ENCODE peak calls at places on chromosomes 4 and X, in nine cellular contexts. A is transverse colon; E is right cardiac atrium; J is stomach; S is HCT116; Z is CD4-positive, alpha-beta memory T cell; K is CD8-positive, alpha-beta memory T cell; H is endothelial cell of umbilical vein; B is psoas muscle. I is an unnamed sample.

GRCh38 chrX:40144576-40144975 is 46.8 kb upstream of the BCOR start:
- DNase-seq in A (no peak), E (no peak), J (no peak), S (no peak), Z (no peak), K (no peak), H (no peak), B (no peak), I (no peak)

GRCh38 chr4:40838742-40839141 is 89.0 kb downstream of the NSUN7 start:
- DNase-seq in A (no peak), E (no peak), J (no peak), S (no peak), Z (no peak), K (no peak), H (no peak), B (no peak), I (no peak)

GRCh38 chr4:81850701-81851100 is 379.0 kb upstream of the RASGEF1B start:
- DNase-seq in A (no peak), E (no peak), J (no peak), S (no peak), Z (no peak), K (no peak), H (no peak), B (no peak), I (no peak)

GRCh38 chr4:1477045-1477905 is 71.0 kb upstream of the NKX1-1 start:
- DNase-seq in A (peak; percentile 4), E (no peak), J (no peak), S (no peak), Z (no peak), K (no peak), H (no peak), B (no peak), I (peak; percentile 65)

GRCh38 chr4:126957555-126958440 is 675.0 kb upstream of the INTU start:
- DNase-seq in A (no peak), E (no peak), J (no peak), S (no peak), Z (no peak), K (no peak), H (no peak), B (no peak), I (no peak)

GRCh38 chrX:14936561-14936960 is 63.3 kb downstream of the MOSPD2 start:
- DNase-seq in A (no peak), E (no peak), J (no peak), S (peak; percentile 24), Z (no peak), K (no peak), H (no peak), B (no peak), I (no peak)

GRCh38 chrX:150766351-150767044 is 73.3 kb downstream of the MTMR1 start:
- DNase-seq in A (no peak), E (no peak), J (no peak), S (no peak), Z (no peak), K (no peak), H (no peak), B (no peak), I (no peak)

GRCh38 chr4:74628808-74629616 is 165.3 kb downstream of the BTC start:
- DNase-seq in A (peak; percentile 14), E (no peak), J (no peak), S (no peak), Z (no peak), K (no peak), H (no peak), B (no peak), I (no peak)

GRCh38 chr4:81919810-81920209 is 448.1 kb upstream of the RASGEF1B start:
- DNase-seq in A (no peak), E (no peak), J (no peak), S (no peak), Z (no peak), K (no peak), H (no peak), B (no peak), I (no peak)

GRCh38 chr4:4377683-4378082 is 9.2 kb upstream of the NSG1 start:
- DNase-seq in A (no peak), E (peak; percentile 47), J (no peak), S (no peak), Z (no peak), K (no peak), H (no peak), B (no peak), I (no peak)

GRCh38 chr4:85842540-85842939 is 367.6 kb downstream of the ARHGAP24 start:
- DNase-seq in A (peak; percentile 14), E (no peak), J (no peak), S (no peak), Z (no peak), K (no peak), H (peak; percentile 96), B (no peak), I (no peak)

GRCh38 chrX:46913710-46914109 is 1.5 kb downstream of the JADE3 start:
- DNase-seq in A (peak; percentile 10), E (peak; percentile 16), J (peak; percentile 27), S (no peak), Z (no peak), K (no peak), H (peak; percentile 33), B (no peak), I (no peak)

GRCh38 chrX:68372665-68373064 is 60.6 kb downstream of the OPHN1 start:
- DNase-seq in A (no peak), E (no peak), J (no peak), S (no peak), Z (no peak), K (no peak), H (no peak), B (no peak), I (no peak)

GRCh38 chrX:68365356-68365755 is 67.9 kb downstream of the OPHN1 start:
- DNase-seq in A (no peak), E (no peak), J (no peak), S (no peak), Z (no peak), K (no peak), H (no peak), B (no peak), I (no peak)

GRCh38 chrX:68363984-68364383 is 69.3 kb downstream of the OPHN1 start:
- DNase-seq in A (no peak), E (no peak), J (no peak), S (no peak), Z (no peak), K (no peak), H (no peak), B (no peak), I (no peak)

DNA sequence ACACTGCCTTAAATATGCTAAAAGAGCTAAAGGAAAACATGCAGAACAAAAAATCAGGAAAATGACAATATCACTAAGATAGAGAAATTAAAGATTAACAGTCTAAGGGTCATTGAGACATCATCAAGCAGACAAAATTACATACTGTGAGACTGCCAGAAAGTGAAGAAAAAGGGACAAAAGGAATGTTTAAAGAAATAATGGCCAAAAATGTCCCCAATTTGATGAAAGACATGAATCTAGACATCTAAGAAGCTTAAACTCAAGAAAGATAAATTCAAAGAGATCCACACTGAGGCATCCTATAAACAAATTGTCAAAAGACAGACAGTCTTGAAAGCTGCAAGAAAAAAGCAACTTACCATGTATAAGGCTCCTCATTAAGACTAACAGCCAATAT is 63.7 kb downstream of the OPHN1 start:
- DNase-seq in A (no peak), E (no peak), J (no peak), S (no peak), Z (no peak), K (no peak), H (no peak), B (no peak), I (no peak)
- H3K9me3 ChIP-seq in A (no peaks in the 10 kb centered on the region), E (no peaks in the 10 kb centered on the region), J (no peaks in the 10 kb centered on the region), S (no peaks in the 10 kb centered on the region), Z (no peaks in the 10 kb centered on the region), K (no peaks in the 10 kb centered on the region), H (no peaks in the 10 kb centered on the region), B (peaks cover 6% of the 10 kb centered on the region), I (no peaks in the 10 kb centered on the region)

GRCh38 chrX:30308263-30309138 is 689 bp downstream of the NR0B1 start:
- DNase-seq in A (no peak), E (peak; percentile 11), J (no peak), S (no peak), Z (no peak), K (no peak), H (peak; percentile 4), B (peak; percentile 20), I (peak; percentile 69)
- H3K4me3 ChIP-seq in A (no peak overlapping the region), E (no peak overlapping the region), J (peak overlapping the region; percentile 20), S (no peak overlapping the region), Z (no peak overlapping the region), K (no peak overlapping the region), H (no peak overlapping the region), B (peak overlapping the region; percentile 11), I (no peak overlapping the region)

DNA sequence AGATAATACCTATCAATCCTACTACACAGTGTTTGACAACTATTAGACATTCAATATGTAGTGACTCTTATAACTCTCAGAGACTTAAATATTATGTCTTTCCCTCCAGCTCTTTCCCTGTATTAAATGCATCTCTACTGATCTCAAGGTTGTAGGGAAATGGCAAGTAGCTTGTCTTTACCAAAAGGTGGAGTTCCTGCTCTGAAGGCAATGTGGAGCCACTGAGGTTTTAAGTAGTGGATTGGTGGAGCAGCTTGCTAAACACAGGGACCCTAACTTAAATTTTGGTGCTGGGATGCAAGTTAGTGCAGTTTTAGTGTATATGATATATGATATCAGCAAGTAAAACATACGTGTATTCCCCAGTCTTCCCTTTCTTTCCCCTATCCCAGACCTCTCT is 13.1 kb downstream of the FNIP2 start:
- DNase-seq in A (no peak), E (no peak), J (no peak), S (no peak), Z (no peak), K (no peak), H (no peak), B (no peak), I (no peak)
- H3K4me1 ChIP-seq in A (peaks cover 86% of the 10 kb centered on the region), E (peaks cover 15% of the 10 kb centered on the region), J (peaks cover 85% of the 10 kb centered on the region), S (peaks cover 6% of the 10 kb centered on the region), Z (peaks cover 20% of the 10 kb centered on the region), K (peaks cover 16% of the 10 kb centered on the region), H (peaks cover 39% of the 10 kb centered on the region), B (peaks cover 89% of the 10 kb centered on the region), I (peaks cover 13% of the 10 kb centered on the region)

GRCh38 chrX:146449243-146449642 is 360.3 kb upstream of the CXorf51B start:
- DNase-seq in A (no peak), E (no peak), J (no peak), S (no peak), Z (no peak), K (no peak), H (no peak), B (no peak), I (no peak)
- H3K9me3 ChIP-seq in A (no peaks in the 10 kb centered on the region), E (no peaks in the 10 kb centered on the region), J (no peaks in the 10 kb centered on the region), S (no peaks in the 10 kb centered on the region), Z (no peaks in the 10 kb centered on the region), K (no peaks in the 10 kb centered on the region), H (no peaks in the 10 kb centered on the region), B (no peaks in the 10 kb centered on the region), I (no peaks in the 10 kb centered on the region)

GRCh38 chr4:98793658-98794057 is 135.2 kb upstream of the TSPAN5 start:
- DNase-seq in A (no peak), E (no peak), J (no peak), S (no peak), Z (no peak), K (no peak), H (no peak), B (no peak), I (no peak)
- H3K4me3 ChIP-seq in A (no peak overlapping the region), E (no peak overlapping the region), J (no peak overlapping the region), S (no peak overlapping the region), Z (no peak overlapping the region), K (no peak overlapping the region), H (no peak overlapping the region), B (no peak overlapping the region), I (no peak overlapping the region)